ENCODE peak calls at places on chromosomes 1 and 21, in four cellular contexts. One of them, this sample, is unnamed.

GRCh38 chr21:42346441-42346840 is 4.4 kb downstream of the TFF2 start:
- DNase-seq in K562: no peak
- DNase-seq in HepG2: no peak
- DNase-seq in GM12878: no peak
- DNase-seq in this sample: no peak

GRCh38 chr1:14974361-14974760 is 179.2 kb upstream of the TMEM51 start:
- DNase-seq in K562: no peak
- DNase-seq in HepG2: no peak
- DNase-seq in GM12878: no peak
- DNase-seq in this sample: no peak

GRCh38 chr1:117612517-117613248 is 6.8 kb downstream of the TENT5C start:
- DNase-seq in K562: peak; percentile 70
- DNase-seq in HepG2: no peak
- DNase-seq in GM12878: no peak
- DNase-seq in this sample: no peak

GRCh38 chr1:156709743-156710489 is 4.5 kb upstream of the CRABP2 start:
- DNase-seq in K562: no peak
- DNase-seq in HepG2: no peak
- DNase-seq in GM12878: no peak
- DNase-seq in this sample: no peak

GRCh38 chr1:180231506-180232420 is 1.7 kb downstream of the LHX4 start:
- DNase-seq in K562: no peak
- DNase-seq in HepG2: no peak
- DNase-seq in GM12878: no peak
- DNase-seq in this sample: peak; percentile 56

GRCh38 chr1:1080122-1080753 is 6.1 kb upstream of the RNF223 start:
- DNase-seq in K562: peak; percentile 89
- DNase-seq in HepG2: peak; percentile 45
- DNase-seq in GM12878: no peak
- DNase-seq in this sample: peak; percentile 43

GRCh38 chr1:87702455-87702854 is 373.8 kb downstream of the LMO4 start:
- DNase-seq in K562: no peak
- DNase-seq in HepG2: no peak
- DNase-seq in GM12878: no peak
- DNase-seq in this sample: no peak

GRCh38 chr1:234782821-234783220 is 172.8 kb upstream of the IRF2BP2 start:
- DNase-seq in K562: no peak
- DNase-seq in HepG2: no peak
- DNase-seq in GM12878: no peak
- DNase-seq in this sample: no peak

GRCh38 chr1:243842978-243843490 is 7.0 kb downstream of the AKT3 start:
- DNase-seq in K562: no peak
- DNase-seq in HepG2: no peak
- DNase-seq in GM12878: no peak
- DNase-seq in this sample: no peak

GRCh38 chr1:108590436-108590835 is 30.5 kb downstream of the EEIG2 start:
- DNase-seq in K562: no peak
- DNase-seq in HepG2: no peak
- DNase-seq in GM12878: no peak
- DNase-seq in this sample: no peak

GRCh38 chr1:176102243-176102642 is 104.8 kb downstream of the COP1 start:
- DNase-seq in K562: no peak
- DNase-seq in HepG2: no peak
- DNase-seq in GM12878: no peak
- DNase-seq in this sample: no peak

GRCh38 chr21:34073749-34074282 is 438 bp downstream of the MRPS6 start:
- DNase-seq in K562: peak; percentile 87
- DNase-seq in HepG2: no peak
- DNase-seq in GM12878: no peak
- DNase-seq in this sample: peak; percentile 50

GRCh38 chr1:65310078-65310587 is 790 bp downstream of the DNAJC6 start:
- DNase-seq in K562: peak; percentile 77
- DNase-seq in HepG2: no peak
- DNase-seq in GM12878: no peak
- DNase-seq in this sample: peak; percentile 61

GRCh38 chr1:166155108-166155507 is 11.7 kb downstream of the FAM78B start:
- DNase-seq in K562: no peak
- DNase-seq in HepG2: no peak
- DNase-seq in GM12878: no peak
- DNase-seq in this sample: no peak

GRCh38 chr1:100253552-100253951 is 3.9 kb upstream of the DBT start:
- DNase-seq in K562: no peak
- DNase-seq in HepG2: no peak
- DNase-seq in GM12878: no peak
- DNase-seq in this sample: no peak
- TF ChIP-seq BHLHE40 in K562: no peak
- TF ChIP-seq BHLHE40 in HepG2: no peak
- TF ChIP-seq BHLHE40 in GM12878: no peak
- TF ChIP-seq BHLHE40 in this sample: no peak

DNA sequence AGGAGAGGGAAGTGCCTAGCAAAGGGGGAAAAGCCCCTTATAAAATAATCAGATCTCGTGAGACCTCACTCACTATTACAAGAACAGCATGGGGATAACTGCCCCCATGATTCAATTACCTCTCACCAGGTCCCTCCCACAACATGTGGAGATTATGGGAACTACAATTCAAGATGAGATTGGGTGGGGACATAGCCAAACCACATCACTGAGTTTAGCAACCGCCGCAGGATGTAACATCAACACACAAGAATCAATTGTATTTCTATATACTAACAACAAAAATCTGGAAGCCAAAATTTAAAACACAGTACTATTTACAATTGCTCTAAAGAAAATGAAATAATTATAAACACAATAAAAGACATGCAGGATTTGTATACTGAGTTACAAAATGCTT is 21.9 kb downstream of the DIRAS3 start:
- DNase-seq in K562: no peak
- DNase-seq in HepG2: no peak
- DNase-seq in GM12878: no peak
- DNase-seq in this sample: no peak
- TF ChIP-seq SP1 in K562: no peak
- TF ChIP-seq SP1 in HepG2: no peak
- TF ChIP-seq SP1 in GM12878: no peak
- TF ChIP-seq SP1 in this sample: no peak

GRCh38 chr21:46229923-46230260 is 1.3 kb upstream of the LSS start:
- DNase-seq in K562: no peak
- DNase-seq in HepG2: no peak
- DNase-seq in GM12878: no peak
- DNase-seq in this sample: no peak

GRCh38 chr21:46227811-46228344 is 696 bp downstream of the LSS start:
- DNase-seq in K562: no peak
- DNase-seq in HepG2: no peak
- DNase-seq in GM12878: no peak
- DNase-seq in this sample: no peak

GRCh38 chr21:46228345-46229051 is at the start of gene LSS:
- DNase-seq in K562: peak; percentile 98
- DNase-seq in HepG2: peak; percentile 95
- DNase-seq in GM12878: peak; percentile 83
- DNase-seq in this sample: peak; percentile 99

GRCh38 chr21:46226920-46227599 is 1.5 kb downstream of the LSS start:
- DNase-seq in K562: no peak
- DNase-seq in HepG2: no peak
- DNase-seq in GM12878: peak; percentile 51
- DNase-seq in this sample: no peak

DNA sequence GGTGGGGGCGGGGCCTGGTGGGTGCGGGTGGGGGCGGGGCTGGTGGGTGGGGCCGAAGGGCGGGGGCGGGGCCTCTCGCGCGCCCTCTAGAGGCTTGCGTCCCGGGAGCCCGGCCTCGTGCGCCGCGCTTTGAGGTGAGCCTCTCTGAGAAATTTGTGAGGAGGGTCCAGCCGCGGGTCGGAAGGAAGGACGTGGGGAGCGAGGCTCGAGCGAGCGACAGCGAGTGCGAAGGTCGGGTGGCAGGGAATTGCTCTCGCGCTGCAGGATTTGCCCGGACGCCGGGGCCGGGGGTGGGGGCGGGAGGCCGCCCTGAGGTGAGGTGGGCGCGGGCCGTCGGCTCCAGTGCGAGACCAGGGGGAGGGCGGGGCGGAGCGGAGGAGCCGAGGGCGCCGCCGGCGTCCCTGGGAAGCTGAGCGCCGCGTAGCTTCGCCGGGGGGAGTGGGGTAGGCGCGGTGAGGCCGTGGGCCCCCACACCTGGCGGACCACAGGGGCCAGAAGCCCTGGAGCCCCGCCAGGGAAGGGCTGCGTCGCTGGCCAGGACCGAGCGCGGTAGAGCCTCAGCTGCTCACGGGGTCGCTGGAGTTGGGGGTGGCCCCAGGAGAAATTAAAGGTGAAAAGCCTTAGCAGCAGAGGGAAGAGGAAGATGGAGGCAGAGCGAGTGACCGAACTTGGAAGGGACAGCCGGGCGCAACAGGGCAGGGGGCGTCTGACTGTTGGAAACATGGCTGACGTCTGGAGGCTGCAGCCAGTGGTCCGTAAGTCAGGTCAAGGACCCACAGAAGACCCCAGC is 754 bp upstream of the LSS start:
- DNase-seq in K562: peak; percentile 88
- DNase-seq in HepG2: peak; percentile 37
- DNase-seq in GM12878: no peak
- DNase-seq in this sample: peak; percentile 60
- TF ChIP-seq BHLHE40 in K562: no peak
- TF ChIP-seq BHLHE40 in HepG2: no peak
- TF ChIP-seq BHLHE40 in GM12878: peak; percentile 1
- TF ChIP-seq BHLHE40 in this sample: no peak

DNA sequence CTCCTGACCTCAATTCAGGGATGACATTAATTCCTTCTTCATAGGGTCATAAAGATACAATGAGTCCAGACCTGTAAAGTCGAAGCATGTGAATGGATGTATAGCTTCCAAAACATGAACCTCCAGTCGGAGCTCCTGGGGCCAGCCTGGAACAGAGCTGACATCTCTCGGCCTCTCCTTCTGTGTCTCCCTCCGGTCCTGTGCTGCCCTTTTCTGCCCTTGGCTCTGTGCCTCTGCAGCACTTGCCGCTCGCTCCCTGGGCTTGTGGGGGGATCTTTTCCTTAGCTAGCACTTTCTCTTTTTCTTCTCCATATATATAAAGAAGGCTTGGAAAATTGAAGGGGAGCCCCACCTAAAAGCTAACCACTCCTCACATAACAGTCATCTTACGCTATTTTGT is 42.5 kb downstream of the TMCC2 start:
- DNase-seq in K562: no peak
- DNase-seq in HepG2: no peak
- DNase-seq in GM12878: no peak
- DNase-seq in this sample: no peak
- TF ChIP-seq SP1 in K562: no peak
- TF ChIP-seq SP1 in HepG2: no peak
- TF ChIP-seq SP1 in GM12878: no peak
- TF ChIP-seq SP1 in this sample: no peak

GRCh38 chr1:38026592-38027200 is 14.2 kb downstream of the UTP11 start:
- DNase-seq in K562: no peak
- DNase-seq in HepG2: no peak
- DNase-seq in GM12878: no peak
- DNase-seq in this sample: peak; percentile 55
- TF ChIP-seq BHLHE40 in K562: no peak
- TF ChIP-seq BHLHE40 in HepG2: no peak
- TF ChIP-seq BHLHE40 in GM12878: no peak
- TF ChIP-seq BHLHE40 in this sample: no peak

This sample was measured in HEK293T.